ENCODE peak calls at places on chromosomes 3 and 15, in four cellular contexts. One of them, this sample, is unnamed.

GRCh38 chr3:40387001-40387894 is at the start of gene ENTPD3:
- DNase-seq in K562: peak
- DNase-seq in H1: peak
- DNase-seq in HepG2: no peak
- DNase-seq in this sample: no peak

GRCh38 chr3:67610458-67610857 is 44.0 kb downstream of the SUCLG2 start:
- DNase-seq in HepG2: peak
- DNase-seq in K562: no peak
- DNase-seq in H1: no peak
- DNase-seq in this sample: no peak

GRCh38 chr15:75727031-75727531 is 14.4 kb upstream of the CSPG4 start:
- DNase-seq in HepG2: no peak
- DNase-seq in H1: no peak
- DNase-seq in K562: no peak
- DNase-seq in this sample: no peak

GRCh38 chr3:29291262-29291981 is 10.6 kb downstream of the RBMS3 start:
- DNase-seq in H1: no peak
- DNase-seq in HepG2: peak
- DNase-seq in K562: no peak
- DNase-seq in this sample: no peak

GRCh38 chr15:70533931-70534742 is 229.2 kb downstream of the UACA start:
- DNase-seq in H1: no peak
- DNase-seq in K562: no peak
- DNase-seq in HepG2: no peak
- DNase-seq in this sample: no peak

GRCh38 chr3:146558811-146559210 is 14.4 kb upstream of the PLSCR1 start:
- DNase-seq in HepG2: no peak
- DNase-seq in K562: no peak
- DNase-seq in H1: no peak
- DNase-seq in this sample: no peak

GRCh38 chr15:96333194-96334016 is 2.9 kb downstream of the NR2F2 start:
- DNase-seq in K562: peak
- DNase-seq in HepG2: no peak
- DNase-seq in H1: no peak
- DNase-seq in this sample: no peak

GRCh38 chr15:93324191-93324590 is 235.2 kb upstream of the RGMA start:
- DNase-seq in HepG2: no peak
- DNase-seq in H1: no peak
- DNase-seq in K562: no peak
- DNase-seq in this sample: no peak

GRCh38 chr3:143168518-143169192 is 49.1 kb downstream of the CHST2 start:
- DNase-seq in HepG2: no peak
- DNase-seq in K562: peak
- DNase-seq in H1: no peak
- DNase-seq in this sample: no peak

GRCh38 chr15:37034835-37035234 is 65.5 kb downstream of the MEIS2 start:
- DNase-seq in K562: no peak
- DNase-seq in H1: no peak
- DNase-seq in HepG2: no peak
- DNase-seq in this sample: no peak

DNA sequence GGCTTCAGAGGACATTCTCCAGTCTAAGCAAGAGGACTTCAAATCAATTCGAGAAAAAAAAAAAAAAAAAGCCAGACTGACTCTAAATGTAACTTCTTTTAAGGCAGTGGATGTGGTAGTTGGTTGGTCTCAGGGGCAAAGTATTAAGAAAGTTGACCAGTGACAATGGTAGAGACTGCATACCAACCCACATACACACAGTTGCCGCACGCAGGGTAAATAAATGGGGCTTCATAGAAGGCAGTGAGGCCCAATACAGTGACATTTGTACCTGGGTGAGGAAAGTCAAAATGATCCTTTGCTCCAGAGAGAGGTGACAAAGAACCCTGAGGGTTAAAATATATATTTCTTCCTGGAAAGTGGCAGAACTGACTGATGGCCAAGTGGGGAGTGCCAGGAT is 100.7 kb upstream of the MEX3B start:
- DNase-seq in H1: no peak
- DNase-seq in K562: no peak
- DNase-seq in HepG2: no peak
- DNase-seq in this sample: no peak
- H3K9ac ChIP-seq in H1: no peak
- H3K9ac ChIP-seq in K562: no peak
- H3K9ac ChIP-seq in HepG2: no peak
- H3K9ac ChIP-seq in this sample: no peak

DNA sequence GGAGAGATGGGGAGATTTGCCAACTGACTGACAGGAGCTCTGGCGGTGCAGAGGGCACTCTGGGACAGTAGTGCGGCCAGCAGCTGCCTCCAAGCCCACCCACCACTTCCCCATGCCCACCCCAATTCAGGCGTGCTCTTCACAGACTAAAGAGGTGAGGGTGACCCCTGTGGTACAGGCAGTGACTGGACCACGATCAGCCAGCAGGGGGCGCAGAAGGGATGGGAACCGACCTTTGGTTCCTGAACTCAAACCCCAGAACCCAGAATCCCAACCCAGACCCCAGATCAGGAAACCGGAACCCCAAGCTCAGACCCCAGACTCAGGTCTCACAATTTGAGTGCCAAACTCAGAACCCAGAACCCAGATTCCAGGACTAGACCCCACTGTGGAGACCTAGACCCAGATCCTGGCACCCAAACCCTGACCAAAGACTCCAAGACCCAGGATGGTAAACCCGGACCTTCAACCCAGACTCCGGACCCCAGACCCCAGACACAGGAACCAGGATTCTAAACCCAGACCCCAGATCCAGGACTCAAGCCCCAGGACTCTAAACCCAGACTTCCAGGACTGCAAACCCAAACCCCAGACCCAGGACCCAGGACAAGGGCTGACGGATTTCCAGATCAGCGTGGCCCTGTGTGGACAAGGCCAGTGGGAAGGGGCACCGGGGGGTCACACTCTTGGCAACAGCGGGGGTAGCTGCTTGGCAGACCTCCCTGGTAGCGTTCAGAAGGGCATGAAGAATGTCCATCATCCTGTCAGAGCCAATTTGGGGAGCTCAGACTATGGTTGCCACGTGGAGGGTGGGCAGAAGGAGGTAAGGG is 3.7 kb upstream of the MYL3 start:
- DNase-seq in H1: no peak
- DNase-seq in K562: peak
- DNase-seq in HepG2: peak
- DNase-seq in this sample: no peak
- TF ChIP-seq FOSL1 in H1: no peak
- TF ChIP-seq FOSL1 in K562: no peak
- TF ChIP-seq FOSL1 in HepG2: no peak
- TF ChIP-seq FOSL1 in this sample: no peak

GRCh38 chr3:53122933-53123305 is 7.3 kb downstream of the RFT1 start:
- DNase-seq in K562: no peak
- DNase-seq in H1: no peak
- DNase-seq in HepG2: no peak
- DNase-seq in this sample: no peak
- H3K9ac ChIP-seq in K562: no peak
- H3K9ac ChIP-seq in H1: no peak
- H3K9ac ChIP-seq in HepG2: no peak
- H3K9ac ChIP-seq in this sample: no peak

DNA sequence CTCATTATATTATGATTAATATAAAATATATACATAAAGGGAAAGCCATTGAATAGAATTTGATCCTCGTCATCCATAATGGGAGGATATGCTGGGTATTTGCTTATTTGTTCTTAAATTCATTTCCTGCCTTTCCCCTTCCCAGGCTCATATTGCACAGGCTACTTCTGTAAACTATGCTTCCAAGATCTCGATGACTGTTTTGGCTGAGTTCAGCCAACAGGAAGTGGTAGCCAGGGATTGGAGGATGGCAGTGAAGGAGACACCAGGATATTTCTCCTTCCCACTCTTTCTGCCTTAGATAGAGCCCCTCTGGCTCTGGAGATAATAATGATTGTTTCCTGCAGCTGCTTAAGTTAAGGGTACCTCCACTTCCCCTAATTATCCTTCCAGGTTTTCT is 44.3 kb upstream of the DYNC1LI1 start:
- DNase-seq in H1: no peak
- DNase-seq in K562: no peak
- DNase-seq in HepG2: no peak
- DNase-seq in this sample: no peak
- TF ChIP-seq FOSL1 in H1: no peak
- TF ChIP-seq FOSL1 in K562: no peak
- TF ChIP-seq FOSL1 in HepG2: no peak
- TF ChIP-seq FOSL1 in this sample: no peak

GRCh38 chr3:65265511-65265910 is 577.7 kb upstream of the ADAMTS9 start:
- DNase-seq in H1: no peak
- DNase-seq in HepG2: no peak
- DNase-seq in K562: no peak
- DNase-seq in this sample: no peak
- H3K9ac ChIP-seq in H1: no peak
- H3K9ac ChIP-seq in HepG2: no peak
- H3K9ac ChIP-seq in K562: no peak
- H3K9ac ChIP-seq in this sample: no peak

DNA sequence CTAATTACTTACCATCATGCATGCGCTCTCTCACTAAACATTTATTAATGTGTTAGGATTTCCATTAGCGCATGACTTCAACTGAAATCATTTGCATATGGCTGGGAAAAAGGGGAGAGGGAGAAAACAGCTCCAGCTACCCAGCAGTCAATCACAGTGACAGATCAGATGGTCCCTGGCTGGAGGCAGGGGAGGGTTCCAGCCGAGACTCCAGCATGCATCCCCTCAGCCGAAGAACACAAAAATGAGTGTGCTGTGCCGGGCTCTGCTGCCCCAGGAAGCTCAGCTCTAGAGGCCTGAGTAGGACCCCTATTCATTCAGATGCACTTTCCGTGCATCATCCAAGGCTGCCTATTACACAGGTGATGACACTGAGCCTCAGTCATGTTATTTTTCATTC is 6.7 kb upstream of the RHO start:
- DNase-seq in H1: no peak
- DNase-seq in K562: no peak
- DNase-seq in HepG2: no peak
- DNase-seq in this sample: no peak
- TF ChIP-seq FOSL1 in H1: no peak
- TF ChIP-seq FOSL1 in K562: no peak
- TF ChIP-seq FOSL1 in HepG2: no peak
- TF ChIP-seq FOSL1 in this sample: no peak

DNA sequence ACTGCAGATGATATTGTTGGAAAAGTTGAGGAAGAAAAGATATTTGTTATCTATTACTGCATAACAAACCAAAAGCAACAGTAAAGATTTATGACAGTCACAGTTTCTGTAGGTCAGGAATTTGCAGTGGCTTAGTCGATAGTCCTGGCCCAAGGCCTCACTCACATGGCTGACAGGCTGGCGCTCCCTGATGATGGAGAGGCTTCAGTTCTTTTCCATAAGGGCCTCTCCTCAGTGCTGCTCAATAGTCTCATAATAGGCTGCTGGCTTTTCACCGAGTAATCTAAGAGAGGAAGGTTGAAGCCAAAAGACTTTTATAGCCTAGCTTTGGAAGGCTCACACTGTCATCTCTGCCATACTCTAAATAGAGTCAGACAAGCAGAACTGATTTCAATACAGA is 17.7 kb downstream of the IREB2 start:
- DNase-seq in HepG2: no peak
- DNase-seq in K562: no peak
- DNase-seq in H1: no peak
- DNase-seq in this sample: no peak
- H3K9ac ChIP-seq in HepG2: no peak
- H3K9ac ChIP-seq in K562: peak
- H3K9ac ChIP-seq in H1: no peak
- H3K9ac ChIP-seq in this sample: no peak

DNA sequence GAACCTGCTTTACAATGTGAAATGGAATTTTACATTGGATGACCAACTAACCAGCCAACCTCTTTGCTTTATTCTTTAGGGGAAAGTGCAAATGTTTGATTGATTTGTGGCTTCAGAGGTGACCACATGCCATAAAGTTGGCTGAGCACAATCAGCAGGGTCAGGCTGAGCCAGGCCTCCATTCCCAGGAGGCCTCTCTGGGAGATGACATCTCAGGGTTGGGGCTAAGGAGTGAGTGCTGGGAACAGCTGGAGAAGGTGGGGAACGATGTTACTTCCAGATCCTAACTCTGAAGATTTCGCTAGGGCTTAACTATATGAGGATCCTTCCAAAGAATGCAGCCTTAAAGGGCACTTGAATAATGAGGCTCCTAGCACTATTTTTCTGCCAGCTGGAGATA is 131.7 kb downstream of the ATP10A start:
- DNase-seq in H1: no peak
- DNase-seq in K562: no peak
- DNase-seq in HepG2: no peak
- DNase-seq in this sample: no peak
- TF ChIP-seq FOSL1 in H1: no peak
- TF ChIP-seq FOSL1 in K562: no peak
- TF ChIP-seq FOSL1 in HepG2: no peak
- TF ChIP-seq FOSL1 in this sample: no peak

This sample was measured in HCT116.